ENCODE peak calls at places on chromosomes 7 and 10, in ten cellular contexts. L, G, H, P, U, Q, C, A, K and I are unnamed samples.

GRCh38 chr10:70132098-70133029 is at the start of gene AIFM2:
- DNase-seq in L (peak), G (peak), H (peak), P (peak), U (peak), Q (peak), C (peak), A (peak), K (no peak), I (peak)

GRCh38 chr7:105189859-105190492 is 176.0 kb downstream of the KMT2E start:
- DNase-seq in L (no peak), G (no peak), H (no peak), P (no peak), U (no peak), Q (no peak), C (no peak), A (no peak), K (no peak), I (no peak)

GRCh38 chr7:43303740-43304241 is 191.3 kb downstream of the HECW1 start:
- DNase-seq in L (no peak), G (peak), H (no peak), P (no peak), U (no peak), Q (no peak), C (peak), A (no peak), K (no peak), I (no peak)

GRCh38 chr10:110504111-110504735 is 6.5 kb downstream of the DUSP5 start:
- DNase-seq in L (peak), G (peak), H (no peak), P (no peak), U (no peak), Q (no peak), C (peak), A (peak), K (no peak), I (peak)

GRCh38 chr7:48638041-48638440 is 286.3 kb upstream of the CDC14C start:
- DNase-seq in L (no peak), G (peak), H (no peak), P (no peak), U (no peak), Q (no peak), C (no peak), A (no peak), K (no peak), I (no peak)

GRCh38 chr10:52050429-52051047 is 263.5 kb upstream of the DKK1 start:
- DNase-seq in L (no peak), G (no peak), H (no peak), P (no peak), U (no peak), Q (no peak), C (no peak), A (no peak), K (no peak), I (no peak)

GRCh38 chr10:128725531-128725930 is 599.3 kb upstream of the MKI67 start:
- DNase-seq in L (no peak), G (no peak), H (no peak), P (no peak), U (no peak), Q (no peak), C (no peak), A (no peak), K (no peak), I (no peak)

GRCh38 chr7:123935436-123936381 is 10.7 kb downstream of the SPAM1 start:
- DNase-seq in L (no peak), G (no peak), H (no peak), P (no peak), U (no peak), Q (no peak), C (no peak), A (no peak), K (no peak), I (no peak)

GRCh38 chr7:77450613-77451012 is 34.5 kb upstream of the GSAP start:
- DNase-seq in L (no peak), G (no peak), H (no peak), P (no peak), U (no peak), Q (no peak), C (no peak), A (no peak), K (no peak), I (no peak)

GRCh38 chr10:105974803-105975456 is 1189.6 kb downstream of the SORCS1 start:
- DNase-seq in L (no peak), G (peak), H (no peak), P (peak), U (no peak), Q (no peak), C (peak), A (no peak), K (no peak), I (no peak)

GRCh38 chr7:83918142-83918541 is 269.2 kb upstream of the SEMA3E start:
- DNase-seq in L (no peak), G (no peak), H (no peak), P (no peak), U (no peak), Q (no peak), C (no peak), A (no peak), K (no peak), I (no peak)

GRCh38 chr10:132541601-132542011 is 4.0 kb downstream of the INPP5A start:
- DNase-seq in L (no peak), G (no peak), H (peak), P (no peak), U (peak), Q (no peak), C (peak), A (peak), K (no peak), I (no peak)